ENCODE peak calls at places on chromosomes 7 and 10, in four cellular contexts. One of them, this sample, is unnamed.

GRCh38 chr10:98308602-98309365 is 40.8 kb upstream of the LOXL4 start:
- DNase-seq in dorsolateral prefrontal cortex: no peak
- DNase-seq in astrocyte of the cerebellum: no peak
- DNase-seq in psoas muscle: no peak
- DNase-seq in this sample: no peak

GRCh38 chr10:22764639-22765038 is 50.3 kb upstream of the PIP4K2A start:
- DNase-seq in dorsolateral prefrontal cortex: no peak
- DNase-seq in astrocyte of the cerebellum: no peak
- DNase-seq in psoas muscle: no peak
- DNase-seq in this sample: no peak

GRCh38 chr7:116653204-116653603 is 18.8 kb upstream of the MET start:
- DNase-seq in dorsolateral prefrontal cortex: no peak
- DNase-seq in astrocyte of the cerebellum: peak; percentile 79
- DNase-seq in psoas muscle: no peak
- DNase-seq in this sample: peak; percentile 67

GRCh38 chr10:110413049-110413783 is 84.5 kb upstream of the DUSP5 start:
- DNase-seq in dorsolateral prefrontal cortex: no peak
- DNase-seq in astrocyte of the cerebellum: peak; percentile 91
- DNase-seq in psoas muscle: no peak
- DNase-seq in this sample: no peak

GRCh38 chr7:6198687-6199595 is 73.5 kb downstream of the CYTH3 start:
- DNase-seq in dorsolateral prefrontal cortex: no peak
- DNase-seq in astrocyte of the cerebellum: no peak
- DNase-seq in psoas muscle: no peak
- DNase-seq in this sample: no peak

GRCh38 chr10:1160561-1160961 is 104.4 kb downstream of the WDR37 start:
- DNase-seq in dorsolateral prefrontal cortex: no peak
- DNase-seq in astrocyte of the cerebellum: no peak
- DNase-seq in psoas muscle: no peak
- DNase-seq in this sample: peak; percentile 28

GRCh38 chr10:50501899-50502556 is 121.7 kb downstream of the SGMS1 start:
- DNase-seq in dorsolateral prefrontal cortex: no peak
- DNase-seq in astrocyte of the cerebellum: no peak
- DNase-seq in psoas muscle: no peak
- DNase-seq in this sample: no peak

GRCh38 chr10:90712529-90712928 is 145.3 kb downstream of the HTR7 start:
- DNase-seq in dorsolateral prefrontal cortex: no peak
- DNase-seq in astrocyte of the cerebellum: no peak
- DNase-seq in psoas muscle: no peak
- DNase-seq in this sample: no peak

GRCh38 chr10:96577037-96577436 is 9.8 kb downstream of the TM9SF3 start:
- DNase-seq in dorsolateral prefrontal cortex: no peak
- DNase-seq in astrocyte of the cerebellum: no peak
- DNase-seq in psoas muscle: no peak
- DNase-seq in this sample: no peak

GRCh38 chr7:5491251-5492044 is 67.8 kb upstream of the TNRC18 start:
- DNase-seq in dorsolateral prefrontal cortex: no peak
- DNase-seq in astrocyte of the cerebellum: no peak
- DNase-seq in psoas muscle: no peak
- DNase-seq in this sample: no peak

GRCh38 chr7:73831656-73832579 is 1.1 kb downstream of the CLDN4 start:
- DNase-seq in dorsolateral prefrontal cortex: no peak
- DNase-seq in astrocyte of the cerebellum: no peak
- DNase-seq in psoas muscle: no peak
- DNase-seq in this sample: peak; percentile 91

GRCh38 chr10:129955591-129956284 is 8.3 kb downstream of the EBF3 start:
- DNase-seq in dorsolateral prefrontal cortex: no peak
- DNase-seq in astrocyte of the cerebellum: no peak
- DNase-seq in psoas muscle: no peak
- DNase-seq in this sample: no peak

GRCh38 chr10:13665516-13666262 is 78.9 kb downstream of the PRPF18 start:
- DNase-seq in dorsolateral prefrontal cortex: no peak
- DNase-seq in astrocyte of the cerebellum: no peak
- DNase-seq in psoas muscle: no peak
- DNase-seq in this sample: no peak

GRCh38 chr7:77338883-77339629 is 77.1 kb downstream of the GSAP start:
- DNase-seq in dorsolateral prefrontal cortex: no peak
- DNase-seq in astrocyte of the cerebellum: no peak
- DNase-seq in psoas muscle: no peak
- DNase-seq in this sample: no peak

GRCh38 chr7:101486056-101486763 is 123.5 kb downstream of the COL26A1 start:
- DNase-seq in dorsolateral prefrontal cortex: no peak
- DNase-seq in astrocyte of the cerebellum: no peak
- DNase-seq in psoas muscle: no peak
- DNase-seq in this sample: no peak

GRCh38 chr10:132107947-132108877 is 42.5 kb downstream of the JAKMIP3 start:
- DNase-seq in dorsolateral prefrontal cortex: peak; percentile 2
- DNase-seq in astrocyte of the cerebellum: no peak
- DNase-seq in psoas muscle: no peak
- DNase-seq in this sample: no peak

GRCh38 chr7:148633761-148634160 is 43.2 kb downstream of the C7orf33 start:
- DNase-seq in dorsolateral prefrontal cortex: no peak
- DNase-seq in astrocyte of the cerebellum: no peak
- DNase-seq in psoas muscle: no peak
- DNase-seq in this sample: no peak

GRCh38 chr10:71548494-71548846 is 151.8 kb downstream of the CDH23 start:
- DNase-seq in dorsolateral prefrontal cortex: no peak
- DNase-seq in astrocyte of the cerebellum: no peak
- DNase-seq in psoas muscle: peak; percentile 28
- DNase-seq in this sample: no peak

GRCh38 chr10:48533951-48534720 is 70.7 kb downstream of the ARHGAP22 start:
- DNase-seq in dorsolateral prefrontal cortex: no peak
- DNase-seq in astrocyte of the cerebellum: peak; percentile 74
- DNase-seq in psoas muscle: no peak
- DNase-seq in this sample: no peak

GRCh38 chr7:128941323-128941890 is 3.7 kb downstream of the IRF5 start:
- DNase-seq in dorsolateral prefrontal cortex: no peak
- DNase-seq in astrocyte of the cerebellum: no peak
- DNase-seq in psoas muscle: no peak
- DNase-seq in this sample: no peak

GRCh38 chr7:126718419-126718818 is 534.3 kb downstream of the GRM8 start:
- DNase-seq in dorsolateral prefrontal cortex: no peak
- DNase-seq in astrocyte of the cerebellum: no peak
- DNase-seq in psoas muscle: no peak
- DNase-seq in this sample: no peak

GRCh38 chr7:45068236-45069023 is 20.3 kb downstream of the NACAD start:
- DNase-seq in dorsolateral prefrontal cortex: no peak
- DNase-seq in astrocyte of the cerebellum: no peak
- DNase-seq in psoas muscle: no peak
- DNase-seq in this sample: peak; percentile 40

GRCh38 chr7:94561841-94562514 is 52.4 kb downstream of the CASD1 start:
- DNase-seq in dorsolateral prefrontal cortex: no peak
- DNase-seq in astrocyte of the cerebellum: no peak
- DNase-seq in psoas muscle: no peak
- DNase-seq in this sample: no peak

GRCh38 chr7:128030999-128031681 is at the start of gene LRRC4:
- DNase-seq in dorsolateral prefrontal cortex: peak; percentile 35
- DNase-seq in astrocyte of the cerebellum: no peak
- DNase-seq in psoas muscle: no peak
- DNase-seq in this sample: no peak

GRCh38 chr7:32154797-32155196 is 84.6 kb upstream of the PDE1C start:
- DNase-seq in dorsolateral prefrontal cortex: peak; percentile 12
- DNase-seq in astrocyte of the cerebellum: peak; percentile 6
- DNase-seq in psoas muscle: peak; percentile 16
- DNase-seq in this sample: no peak

GRCh38 chr7:133112335-133112734 is 30.4 kb upstream of the CHCHD3 start:
- DNase-seq in dorsolateral prefrontal cortex: no peak
- DNase-seq in astrocyte of the cerebellum: no peak
- DNase-seq in psoas muscle: no peak
- DNase-seq in this sample: no peak

GRCh38 chr7:48154792-48155413 is 16.4 kb upstream of the ABCA13 start:
- DNase-seq in dorsolateral prefrontal cortex: no peak
- DNase-seq in astrocyte of the cerebellum: no peak
- DNase-seq in psoas muscle: no peak
- DNase-seq in this sample: no peak

GRCh38 chr7:86598311-86598710 is 45.4 kb upstream of the GRM3 start:
- DNase-seq in dorsolateral prefrontal cortex: no peak
- DNase-seq in astrocyte of the cerebellum: no peak
- DNase-seq in psoas muscle: no peak
- DNase-seq in this sample: no peak

DNA sequence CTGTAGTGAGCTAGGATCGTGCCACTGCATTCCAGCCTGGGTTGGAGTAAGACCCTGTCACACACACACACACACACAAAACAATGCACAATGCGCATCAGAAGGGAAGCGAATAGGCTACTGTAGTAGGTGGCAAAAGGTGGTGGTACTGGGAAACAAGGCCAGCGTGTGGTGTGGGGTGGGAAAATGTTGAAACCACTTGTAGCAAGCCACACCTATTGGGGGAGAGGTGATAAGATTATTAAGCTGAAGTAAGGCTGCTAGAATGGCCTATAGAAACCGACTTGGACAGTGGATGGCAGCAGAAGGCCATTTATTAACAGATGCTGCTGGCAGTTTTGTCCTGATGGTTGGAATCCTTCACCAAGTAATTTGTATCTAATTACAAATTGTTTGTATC is 7.2 kb upstream of the CHCHD1 start:
- DNase-seq in dorsolateral prefrontal cortex: no peak
- DNase-seq in astrocyte of the cerebellum: no peak
- DNase-seq in psoas muscle: no peak
- DNase-seq in this sample: no peak
- TF ChIP-seq CTCF in dorsolateral prefrontal cortex: peak; percentile 4
- TF ChIP-seq CTCF in astrocyte of the cerebellum: peak; percentile 2
- TF ChIP-seq CTCF in psoas muscle: no peak
- TF ChIP-seq CTCF in this sample: no peak

GRCh38 chr10:86596266-86596665 is 58.1 kb upstream of the OPN4 start:
- DNase-seq in dorsolateral prefrontal cortex: no peak
- DNase-seq in astrocyte of the cerebellum: no peak
- DNase-seq in psoas muscle: no peak
- DNase-seq in this sample: no peak

GRCh38 chr10:86594535-86594934 is 59.8 kb upstream of the OPN4 start:
- DNase-seq in dorsolateral prefrontal cortex: no peak
- DNase-seq in astrocyte of the cerebellum: no peak
- DNase-seq in psoas muscle: no peak
- DNase-seq in this sample: no peak

GRCh38 chr10:86591436-86591835 is 62.9 kb upstream of the OPN4 start:
- DNase-seq in dorsolateral prefrontal cortex: no peak
- DNase-seq in astrocyte of the cerebellum: no peak
- DNase-seq in psoas muscle: no peak
- DNase-seq in this sample: no peak

GRCh38 chr10:86595496-86595895 is 58.9 kb upstream of the OPN4 start:
- DNase-seq in dorsolateral prefrontal cortex: no peak
- DNase-seq in astrocyte of the cerebellum: no peak
- DNase-seq in psoas muscle: no peak
- DNase-seq in this sample: no peak

GRCh38 chr10:86592413-86592812 is 61.9 kb upstream of the OPN4 start:
- DNase-seq in dorsolateral prefrontal cortex: no peak
- DNase-seq in astrocyte of the cerebellum: no peak
- DNase-seq in psoas muscle: no peak
- DNase-seq in this sample: no peak
- TF ChIP-seq CTCF in dorsolateral prefrontal cortex: no peak
- TF ChIP-seq CTCF in astrocyte of the cerebellum: no peak
- TF ChIP-seq CTCF in psoas muscle: no peak
- TF ChIP-seq CTCF in this sample: no peak

GRCh38 chr7:129970816-129971215 is 18.1 kb upstream of the UBE2H start:
- DNase-seq in dorsolateral prefrontal cortex: no peak
- DNase-seq in astrocyte of the cerebellum: no peak
- DNase-seq in psoas muscle: no peak
- DNase-seq in this sample: peak; percentile 45

GRCh38 chr7:129969881-129970446 is 17.2 kb upstream of the UBE2H start:
- DNase-seq in dorsolateral prefrontal cortex: no peak
- DNase-seq in astrocyte of the cerebellum: peak; percentile 64
- DNase-seq in psoas muscle: no peak
- DNase-seq in this sample: peak; percentile 83

GRCh38 chr7:129968592-129969383 is 16.0 kb upstream of the UBE2H start:
- DNase-seq in dorsolateral prefrontal cortex: no peak
- DNase-seq in astrocyte of the cerebellum: no peak
- DNase-seq in psoas muscle: no peak
- DNase-seq in this sample: no peak
- TF ChIP-seq CTCF in dorsolateral prefrontal cortex: no peak
- TF ChIP-seq CTCF in astrocyte of the cerebellum: no peak
- TF ChIP-seq CTCF in psoas muscle: no peak
- TF ChIP-seq CTCF in this sample: no peak

GRCh38 chr7:157339777-157340677 is 3.2 kb downstream of the DNAJB6 start:
- DNase-seq in dorsolateral prefrontal cortex: peak; percentile 34
- DNase-seq in astrocyte of the cerebellum: peak; percentile 58
- DNase-seq in psoas muscle: peak; percentile 67
- DNase-seq in this sample: peak; percentile 70

GRCh38 chr7:157336383-157337315 is at the start of gene DNAJB6:
- DNase-seq in dorsolateral prefrontal cortex: peak; percentile 87
- DNase-seq in astrocyte of the cerebellum: peak; percentile 80
- DNase-seq in psoas muscle: peak; percentile 93
- DNase-seq in this sample: peak; percentile 93

GRCh38 chr7:157335256-157335655 is 1.5 kb upstream of the DNAJB6 start:
- DNase-seq in dorsolateral prefrontal cortex: no peak
- DNase-seq in astrocyte of the cerebellum: no peak
- DNase-seq in psoas muscle: no peak
- DNase-seq in this sample: no peak

GRCh38 chr7:157337316-157338149 is 729 bp downstream of the DNAJB6 start:
- DNase-seq in dorsolateral prefrontal cortex: peak; percentile 45
- DNase-seq in astrocyte of the cerebellum: no peak
- DNase-seq in psoas muscle: peak; percentile 68
- DNase-seq in this sample: peak; percentile 38

DNA sequence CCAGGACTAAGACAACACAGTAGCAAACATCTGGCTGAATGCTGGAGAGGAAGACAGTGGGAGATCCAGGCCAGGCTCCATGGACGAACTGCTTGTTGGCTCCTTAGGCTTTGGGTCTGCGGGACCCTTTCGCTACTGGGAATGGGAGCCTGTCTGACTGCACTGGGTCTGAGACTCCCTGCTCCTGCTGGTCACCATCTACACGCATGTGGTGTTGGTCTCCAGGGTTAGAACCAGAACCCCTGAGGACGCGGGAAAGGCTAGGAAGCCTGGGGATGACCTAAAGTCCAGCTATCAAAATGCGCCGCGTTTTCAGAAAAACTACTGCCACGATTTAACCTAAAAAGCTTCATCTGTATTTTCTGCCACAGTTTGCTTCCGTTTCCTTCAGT is 817 bp upstream of the DNAJB6 start:
- DNase-seq in dorsolateral prefrontal cortex: no peak
- DNase-seq in astrocyte of the cerebellum: no peak
- DNase-seq in psoas muscle: no peak
- DNase-seq in this sample: no peak
- TF ChIP-seq CTCF in dorsolateral prefrontal cortex: no peak
- TF ChIP-seq CTCF in astrocyte of the cerebellum: no peak
- TF ChIP-seq CTCF in psoas muscle: no peak
- TF ChIP-seq CTCF in this sample: peak; percentile 5

GRCh38 chr10:32204606-32205005 is 142.4 kb downstream of the EPC1 start:
- DNase-seq in dorsolateral prefrontal cortex: no peak
- DNase-seq in astrocyte of the cerebellum: no peak
- DNase-seq in psoas muscle: no peak
- DNase-seq in this sample: no peak

GRCh38 chr10:32211046-32211363 is 136.0 kb downstream of the EPC1 start:
- DNase-seq in dorsolateral prefrontal cortex: no peak
- DNase-seq in astrocyte of the cerebellum: no peak
- DNase-seq in psoas muscle: no peak
- DNase-seq in this sample: no peak

GRCh38 chr10:32205666-32206065 is 141.3 kb downstream of the EPC1 start:
- DNase-seq in dorsolateral prefrontal cortex: no peak
- DNase-seq in astrocyte of the cerebellum: no peak
- DNase-seq in psoas muscle: no peak
- DNase-seq in this sample: no peak

GRCh38 chr10:32210306-32211045 is 136.5 kb downstream of the EPC1 start:
- DNase-seq in dorsolateral prefrontal cortex: no peak
- DNase-seq in astrocyte of the cerebellum: peak; percentile 19
- DNase-seq in psoas muscle: no peak
- DNase-seq in this sample: no peak

GRCh38 chr10:32207544-32207943 is 139.4 kb downstream of the EPC1 start:
- DNase-seq in dorsolateral prefrontal cortex: no peak
- DNase-seq in astrocyte of the cerebellum: peak; percentile 11
- DNase-seq in psoas muscle: peak; percentile 24
- DNase-seq in this sample: no peak
- TF ChIP-seq CTCF in dorsolateral prefrontal cortex: peak; percentile 41
- TF ChIP-seq CTCF in astrocyte of the cerebellum: peak; percentile 59
- TF ChIP-seq CTCF in psoas muscle: peak; percentile 42
- TF ChIP-seq CTCF in this sample: peak; percentile 61

This sample was measured in breast epithelium.